ENCODE peak calls at places on chromosomes 12 and 14, in four cellular contexts. X, M, I and W are unnamed samples.

GRCh38 chr14:21118933-21119332 is 18.1 kb downstream of the TMEM253 start:
- DNase-seq in X (no peak), M (no peak), I (no peak), W (no peak)

GRCh38 chr12:108103087-108103486 is 26.0 kb upstream of the WSCD2 start:
- DNase-seq in X (no peak), M (no peak), I (no peak), W (no peak)

GRCh38 chr12:51751657-51752056 is 96.9 kb downstream of the FIGNL2 start:
- DNase-seq in X (no peak), M (peak; percentile 87), I (peak; percentile 63), W (peak; percentile 29)

GRCh38 chr12:112422531-112422930 is 3.8 kb downstream of the PTPN11 start:
- DNase-seq in X (no peak), M (no peak), I (no peak), W (no peak)

GRCh38 chr12:49689785-49690184 is 17.4 kb downstream of the FMNL3 start:
- DNase-seq in X (no peak), M (no peak), I (no peak), W (no peak)

GRCh38 chr12:48334807-48335206 is 15.9 kb downstream of the ZNF641 start:
- DNase-seq in X (no peak), M (no peak), I (no peak), W (no peak)

GRCh38 chr12:7970475-7971252 is 34.7 kb upstream of the SLC2A3 start:
- DNase-seq in X (peak; percentile 84), M (peak; percentile 94), I (peak; percentile 64), W (peak; percentile 93)

GRCh38 chr14:104919993-104920315 is 4.7 kb upstream of the PLD4 start:
- DNase-seq in X (no peak), M (no peak), I (no peak), W (no peak)

GRCh38 chr14:106506901-106507305 is 980.5 kb downstream of the TMEM121 start:
- DNase-seq in X (peak; percentile 55), M (no peak), I (no peak), W (no peak)

GRCh38 chr14:104712881-104713734 is 10.9 kb upstream of the ADSS1 start:
- DNase-seq in X (no peak), M (no peak), I (no peak), W (no peak)

GRCh38 chr12:116693259-116694227 is 44.3 kb downstream of the SPRING1 start:
- DNase-seq in X (no peak), M (no peak), I (peak; percentile 64), W (peak; percentile 52)

GRCh38 chr14:80047761-80048160 is 163.5 kb downstream of the DIO2 start:
- DNase-seq in X (no peak), M (peak; percentile 4), I (no peak), W (no peak)

GRCh38 chr14:91466192-91466591 is 43.9 kb downstream of the PPP4R3A start:
- DNase-seq in X (no peak), M (no peak), I (peak; percentile 20), W (no peak)

GRCh38 chr12:19482551-19483109 is 43.3 kb downstream of the AEBP2 start:
- DNase-seq in X (peak; percentile 34), M (no peak), I (no peak), W (no peak)

GRCh38 chr12:124734224-124734788 is 129.4 kb downstream of the SCARB1 start:
- DNase-seq in X (no peak), M (no peak), I (no peak), W (peak; percentile 46)

GRCh38 chr12:105523164-105524057 is 192.9 kb downstream of the C12orf75 start:
- DNase-seq in X (no peak), M (peak; percentile 18), I (peak; percentile 13), W (peak; percentile 93)

GRCh38 chr12:41288188-41288811 is 100.2 kb downstream of the PDZRN4 start:
- DNase-seq in X (no peak), M (no peak), I (no peak), W (no peak)

GRCh38 chr14:88270781-88271180 is 52.3 kb downstream of the KCNK10 start:
- DNase-seq in X (no peak), M (no peak), I (peak; percentile 89), W (no peak)

GRCh38 chr12:84436134-84436533 is 476.5 kb downstream of the SLC6A15 start:
- DNase-seq in X (no peak), M (no peak), I (peak; percentile 3), W (no peak)

GRCh38 chr14:103653802-103654201 is 24.8 kb downstream of the KLC1 start:
- DNase-seq in X (no peak), M (no peak), I (no peak), W (no peak)

GRCh38 chr14:103651585-103651984 is 22.6 kb downstream of the KLC1 start:
- DNase-seq in X (no peak), M (no peak), I (no peak), W (no peak)

GRCh38 chr14:103650213-103650612 is 21.2 kb downstream of the KLC1 start:
- DNase-seq in X (no peak), M (no peak), I (no peak), W (no peak)

GRCh38 chr14:103654619-103655018 is 25.6 kb downstream of the KLC1 start:
- DNase-seq in X (no peak), M (no peak), I (no peak), W (no peak)

DNA sequence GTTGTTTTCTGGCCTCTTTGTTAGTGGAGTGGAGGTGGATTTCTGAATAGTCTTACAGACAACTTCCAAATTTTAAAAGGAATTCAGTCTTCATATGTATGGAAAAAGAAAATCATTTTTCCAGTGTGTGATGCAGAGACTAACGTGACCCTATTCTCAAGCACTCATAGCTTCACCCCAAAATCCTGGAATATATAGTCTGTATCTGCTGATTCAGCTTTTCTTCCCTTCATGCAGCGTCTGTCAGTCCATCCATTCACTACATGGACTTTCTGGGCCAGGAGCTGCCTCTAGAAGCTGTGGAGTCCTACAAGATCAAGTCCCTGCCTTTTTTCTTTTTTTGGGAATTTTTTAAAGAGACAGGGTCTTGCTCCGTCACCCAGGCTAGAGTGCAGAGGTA is 23.8 kb downstream of the KLC1 start:
- DNase-seq in X (no peak), M (no peak), I (no peak), W (no peak)
- H3K4me1 ChIP-seq in X (no peaks in the 10 kb centered on the region), M (no peaks in the 10 kb centered on the region), I (peaks cover 22% of the 10 kb centered on the region), W (peaks cover 20% of the 10 kb centered on the region)

GRCh38 chr12:45260854-45261253 is 45.0 kb downstream of the ANO6 start:
- DNase-seq in X (no peak), M (no peak), I (no peak), W (no peak)

GRCh38 chr12:45259732-45260480 is 44.0 kb downstream of the ANO6 start:
- DNase-seq in X (no peak), M (peak; percentile 68), I (no peak), W (no peak)

GRCh38 chr12:45254254-45254653 is 38.4 kb downstream of the ANO6 start:
- DNase-seq in X (no peak), M (no peak), I (no peak), W (no peak)

GRCh38 chr12:45260481-45260824 is 44.6 kb downstream of the ANO6 start:
- DNase-seq in X (no peak), M (no peak), I (no peak), W (no peak)

DNA sequence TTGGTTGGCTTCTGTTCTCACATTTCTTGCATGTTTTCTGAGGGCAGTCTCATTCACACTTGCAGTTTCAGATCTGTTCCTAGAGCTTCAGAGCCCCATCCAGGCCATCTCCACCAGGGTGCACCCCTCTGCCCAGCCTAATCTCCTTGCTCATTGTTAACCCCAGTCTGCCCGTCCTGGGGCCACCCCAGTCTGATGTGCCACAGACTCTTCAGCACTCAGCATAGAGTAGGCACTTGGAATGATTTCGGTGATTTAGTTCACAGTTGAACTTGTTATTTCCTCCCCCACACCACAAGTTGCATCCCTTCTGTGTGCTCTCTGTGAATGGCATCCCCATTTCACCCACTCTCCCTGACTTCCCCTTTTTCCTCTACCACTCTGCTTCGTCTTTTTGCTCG is 41.3 kb downstream of the ANO6 start:
- DNase-seq in X (no peak), M (no peak), I (no peak), W (no peak)
- TF ChIP-seq CTCF in X (no peak), M (no peak), I (no peak), W (no peak)

GRCh38 chr14:75280831-75281690 is 2.4 kb downstream of the FOS start:
- DNase-seq in X (no peak), M (no peak), I (peak; percentile 65), W (no peak)
- TF ChIP-seq POLR2A in X (no peak), M (no peak), I (peak; percentile 40), W (no peak)

GRCh38 chr12:27580561-27581330 is 56.7 kb downstream of the PPFIBP1 start:
- DNase-seq in X (no peak), M (no peak), I (no peak), W (no peak)

GRCh38 chr12:27577688-27578087 is 53.7 kb downstream of the PPFIBP1 start:
- DNase-seq in X (no peak), M (peak; percentile 28), I (no peak), W (no peak)

GRCh38 chr12:27575780-27576154 is 51.8 kb downstream of the PPFIBP1 start:
- DNase-seq in X (no peak), M (peak; percentile 49), I (no peak), W (no peak)

GRCh38 chr12:27576667-27577347 is 52.8 kb downstream of the PPFIBP1 start:
- DNase-seq in X (no peak), M (no peak), I (no peak), W (no peak)

GRCh38 chr12:27578689-27579372 is 54.8 kb downstream of the PPFIBP1 start:
- DNase-seq in X (no peak), M (no peak), I (no peak), W (no peak)
- H3K4me1 ChIP-seq in X (no peaks in the 10 kb centered on the region), M (peaks cover 63% of the 10 kb centered on the region), I (peaks cover 10% of the 10 kb centered on the region), W (peaks cover 48% of the 10 kb centered on the region)

DNA sequence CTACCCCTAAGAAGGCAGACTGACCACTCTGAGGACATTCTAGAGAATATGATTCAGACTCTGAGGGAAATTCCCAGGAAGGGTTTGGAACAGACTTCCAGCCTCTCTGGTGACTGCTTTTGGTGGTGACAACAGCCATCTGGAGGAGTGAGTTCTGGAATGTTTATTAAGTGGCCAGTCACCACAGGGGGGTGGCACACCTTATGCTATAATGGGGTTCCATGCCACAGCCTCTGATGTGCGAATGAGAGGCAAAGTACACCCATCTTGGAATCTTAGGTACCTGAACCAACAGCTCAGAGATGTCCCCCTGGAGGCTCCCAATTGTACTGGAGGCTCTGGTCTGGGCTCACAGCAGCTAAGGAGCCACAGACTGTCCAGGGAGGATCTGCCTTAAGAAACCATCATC is 9.5 kb upstream of the TINF2 start:
- DNase-seq in X (no peak), M (peak; percentile 12), I (no peak), W (no peak)
- TF ChIP-seq CTCF in X (no peak), M (no peak), I (no peak), W (no peak)